ENCODE peak calls at places on chromosome 21, in five cellular contexts. D is stomach, J is uterus, K is HepG2, S is colonic mucosa. A is an unnamed sample. For H3K4me1, the result is how much of the 10 kb centered on the place peaks cover.

GRCh38 chr21:33901421-33902288 is 13.9 kb downstream of the ATP5PO start:
- DNase-seq in D (no peak), J (peak), K (peak), S (no peak), A (no peak)

GRCh38 chr21:45027241-45028196 is 46.9 kb upstream of the ADARB1 start:
- DNase-seq in D (no peak), J (peak), K (no peak), S (no peak), A (no peak)

GRCh38 chr21:38505654-38506523 is 7.6 kb upstream of the ERG start:
- DNase-seq in D (no peak), J (peak), K (peak), S (peak), A (no peak)

GRCh38 chr21:26154776-26155175 is 15.8 kb downstream of the APP start:
- DNase-seq in D (no peak), J (no peak), K (no peak), S (no peak), A (no peak)

GRCh38 chr21:38266732-38267131 is 9.9 kb downstream of the KCNJ15 start:
- DNase-seq in D (no peak), J (no peak), K (no peak), S (no peak), A (no peak)

GRCh38 chr21:17612023-17612564 is 607 bp downstream of the BTG3 start:
- DNase-seq in D (peak), J (peak), K (no peak), S (peak), A (peak)

GRCh38 chr21:27505516-27505915 is 538.6 kb upstream of the ADAMTS5 start:
- DNase-seq in D (no peak), J (no peak), K (no peak), S (no peak), A (no peak)

GRCh38 chr21:27023186-27023585 is 56.3 kb upstream of the ADAMTS5 start:
- DNase-seq in D (no peak), J (no peak), K (no peak), S (no peak), A (no peak)

GRCh38 chr21:30984897-30985296 is 53.4 kb downstream of the KRTAP19-8 start:
- DNase-seq in D (no peak), J (no peak), K (no peak), S (no peak), A (no peak)

GRCh38 chr21:16419188-16419874 is 689.5 kb downstream of the USP25 start:
- DNase-seq in D (peak), J (peak), K (peak), S (peak), A (peak)

GRCh38 chr21:38567577-38568360 is 69.5 kb upstream of the ERG start:
- DNase-seq in D (no peak), J (no peak), K (no peak), S (no peak), A (no peak)

GRCh38 chr21:25826652-25827051 is 91.9 kb downstream of the GABPA start:
- DNase-seq in D (no peak), J (no peak), K (no peak), S (no peak), A (no peak)

GRCh38 chr21:22115746-22116145 is 1117.5 kb downstream of the NCAM2 start:
- DNase-seq in D (no peak), J (no peak), K (no peak), S (no peak), A (no peak)

GRCh38 chr21:31558839-31559367 is 100.6 kb upstream of the SOD1 start:
- DNase-seq in D (peak), J (peak), K (no peak), S (peak), A (peak)

GRCh38 chr21:44920694-44921604 is at the start of gene ITGB2:
- DNase-seq in D (peak), J (no peak), K (no peak), S (no peak), A (peak)

GRCh38 chr21:28675265-28676041 is 317.2 kb downstream of the LTN1 start:
- DNase-seq in D (no peak), J (peak), K (no peak), S (no peak), A (no peak)

GRCh38 chr21:45080639-45081414 is 6.4 kb downstream of the ADARB1 start:
- DNase-seq in D (no peak), J (peak), K (no peak), S (no peak), A (no peak)

GRCh38 chr21:32147041-32147440 is 131.8 kb downstream of the MIS18A start:
- DNase-seq in D (no peak), J (no peak), K (no peak), S (no peak), A (no peak)

GRCh38 chr21:33514234-33514633 is 22.7 kb upstream of the DNAJC28 start:
- DNase-seq in D (no peak), J (no peak), K (no peak), S (no peak), A (no peak)

DNA sequence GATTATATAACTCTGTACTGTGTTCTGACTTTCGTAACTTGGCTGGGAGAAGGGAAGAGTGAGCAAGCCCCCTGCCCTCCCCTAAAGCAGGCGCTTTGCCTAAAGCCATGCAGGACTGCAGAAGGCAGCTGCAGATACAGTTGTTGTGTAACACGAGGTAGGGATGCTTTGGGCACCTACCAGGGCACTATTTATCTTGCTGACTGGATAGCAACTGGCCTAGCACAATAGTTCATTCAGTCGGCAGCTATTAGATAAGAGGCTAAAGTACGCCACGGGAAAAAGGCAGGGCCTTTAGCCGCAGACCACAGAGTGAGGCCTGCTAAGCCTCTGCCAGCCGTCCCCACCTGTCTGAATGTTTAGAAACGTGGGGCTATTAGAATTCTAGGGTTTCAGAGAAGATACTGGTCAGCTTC is 80.9 kb downstream of the TTC3 start:
- DNase-seq in D (peak), J (peak), K (peak), S (peak), A (no peak)
- H3K27ac ChIP-seq in D (peak), J (peak), K (peak), S (peak), A (peak)

DNA sequence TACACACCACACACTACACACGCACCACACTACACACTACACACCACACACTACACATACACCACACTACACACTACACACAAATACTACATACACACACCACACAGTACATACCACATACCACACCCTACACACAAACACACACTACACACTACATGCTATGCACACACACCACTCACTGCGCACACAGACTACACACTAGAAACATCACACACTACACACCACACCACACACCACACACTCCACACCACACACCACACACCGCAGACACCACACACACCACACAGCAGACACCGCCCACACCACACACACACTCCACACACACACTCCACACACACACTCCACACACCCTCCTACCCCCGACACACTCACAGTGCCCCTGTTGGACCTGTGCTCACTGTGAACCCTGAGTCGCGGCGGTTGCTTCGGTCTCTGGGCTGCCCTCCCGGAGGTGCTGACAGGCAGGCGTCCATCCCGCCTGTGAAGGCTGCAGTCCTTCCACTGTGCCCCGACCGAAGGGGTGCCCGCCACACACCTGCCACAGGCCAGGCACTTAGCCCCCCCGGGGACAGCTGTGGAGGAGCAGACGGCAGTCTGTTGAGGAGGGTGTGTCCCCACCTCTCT is 21.4 kb downstream of the TFF3 start:
- DNase-seq in D (no peak), J (no peak), K (no peak), S (no peak), A (no peak)
- TF ChIP-seq CTCF in D (no peak), J (no peak), K (no peak), S (no peak), A (no peak)

GRCh38 chr21:20523191-20523590 is 475.0 kb upstream of the NCAM2 start:
- DNase-seq in D (no peak), J (no peak), K (no peak), S (no peak), A (no peak)
- H3K4me1 ChIP-seq in D (under half), J (under half), K (under half), S (under half), A (under half)

DNA sequence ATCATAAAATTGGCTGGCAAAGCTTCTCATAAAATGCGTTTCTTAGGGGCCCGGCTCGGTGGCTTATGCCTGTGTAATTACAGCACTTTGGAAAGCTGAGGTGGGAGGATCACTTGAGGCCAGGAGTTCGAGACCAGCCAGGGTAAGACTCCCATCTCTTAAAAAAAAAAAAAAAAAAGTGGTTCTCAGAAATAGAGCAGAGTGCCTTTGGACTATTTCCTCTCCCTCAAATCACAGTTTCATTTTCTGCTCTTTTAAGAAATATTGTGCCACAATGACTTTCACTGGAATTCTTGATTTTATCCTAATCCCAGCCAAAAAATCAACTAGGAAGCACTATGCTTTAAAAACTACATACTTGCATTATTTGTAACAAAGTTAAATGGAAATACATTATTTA is 13.3 kb downstream of the HSF2BP start:
- DNase-seq in D (no peak), J (no peak), K (no peak), S (peak), A (no peak)
- H3K27ac ChIP-seq in D (peak), J (peak), K (no peak), S (peak), A (peak)

DNA sequence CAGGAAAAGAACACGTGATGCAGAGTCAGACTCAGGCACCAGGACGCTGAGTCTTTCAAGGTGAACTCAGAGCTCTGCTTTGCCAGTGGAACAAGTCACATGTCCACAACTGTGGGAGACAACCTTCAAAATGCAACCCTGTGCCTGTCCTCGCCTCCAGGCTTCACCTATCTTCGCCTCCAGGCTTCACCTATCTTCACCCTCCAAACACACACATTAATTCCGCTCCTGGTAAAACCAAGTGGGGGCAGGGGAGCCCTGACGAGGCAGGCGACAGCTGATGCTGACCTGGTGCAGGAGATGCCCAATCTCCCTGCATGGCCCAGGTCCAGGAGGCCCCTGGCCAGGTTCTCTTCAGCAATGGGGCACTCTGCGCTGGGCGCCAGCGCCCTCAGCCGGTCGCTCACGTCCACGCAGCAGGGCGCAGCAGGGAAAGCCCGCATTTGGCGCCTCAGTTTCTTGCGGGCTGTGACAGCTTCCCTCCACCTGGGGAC is 28.0 kb upstream of the LSS start:
- DNase-seq in D (no peak), J (no peak), K (no peak), S (no peak), A (no peak)
- TF ChIP-seq CTCF in D (no peak), J (no peak), K (no peak), S (no peak), A (no peak)

GRCh38 chr21:46557919-46558392 is 46.9 kb downstream of the S100B start:
- DNase-seq in D (peak), J (no peak), K (no peak), S (no peak), A (no peak)

GRCh38 chr21:46555225-46555617 is 49.7 kb downstream of the S100B start:
- DNase-seq in D (peak), J (no peak), K (no peak), S (no peak), A (peak)

GRCh38 chr21:46557469-46557868 is 47.4 kb downstream of the S100B start:
- DNase-seq in D (peak), J (no peak), K (no peak), S (no peak), A (peak)

GRCh38 chr21:46555678-46556077 is 49.2 kb downstream of the S100B start:
- DNase-seq in D (peak), J (no peak), K (no peak), S (no peak), A (no peak)

GRCh38 chr21:46556802-46557201 is 48.1 kb downstream of the S100B start:
- DNase-seq in D (no peak), J (no peak), K (no peak), S (no peak), A (no peak)
- H3K4me1 ChIP-seq in D (under half), J (under half), K (under half), S (under half), A (under half)

GRCh38 chr21:35737899-35738341 is 322.4 kb downstream of the SETD4 start:
- DNase-seq in D (no peak), J (no peak), K (no peak), S (no peak), A (peak)
- H3K27ac ChIP-seq in D (no peak), J (no peak), K (no peak), S (no peak), A (no peak)

A was measured in lower lobe of right lung.